ENCODE peak calls at places on chromosomes 3 and 15, in four cellular contexts. P is neural progenitor cell, J is GM23248, N is PC-3. W is an unnamed sample.
A peak's percentile ranks its signal among the peaks of the same experiment; 100 is the strongest.

GRCh38 chr3:108475220-108475782 is 35.1 kb downstream of the MYH15 start:
- DNase-seq in P (no peak), J (no peak), N (no peak), W (no peak)

GRCh38 chr3:50529996-50530706 is 26.7 kb upstream of the CACNA2D2 start:
- DNase-seq in N (no peak), P (peak; percentile 18), J (no peak), W (peak; percentile 53)

GRCh38 chr15:34437687-34438086 is at the start of gene GOLGA8A:
- DNase-seq in P (peak; percentile 89), N (peak; percentile 84), J (peak; percentile 85), W (peak; percentile 77)

GRCh38 chr3:30689202-30689641 is 82.8 kb downstream of the TGFBR2 start:
- DNase-seq in P (no peak), J (peak; percentile 70), N (peak; percentile 93), W (no peak)

GRCh38 chr3:107841864-107842263 is 249.0 kb downstream of the CD47 start:
- DNase-seq in N (no peak), J (peak; percentile 42), P (no peak), W (no peak)

GRCh38 chr3:175108613-175109151 is 249.5 kb downstream of the NAALADL2 start:
- DNase-seq in J (no peak), P (no peak), N (peak; percentile 21), W (no peak)

GRCh38 chr15:89197503-89197971 is 23.8 kb downstream of the RLBP1 start:
- DNase-seq in P (peak; percentile 91), N (peak; percentile 55), J (no peak), W (peak; percentile 82)

GRCh38 chr15:68576253-68577236 is 2.2 kb upstream of the CORO2B start:
- DNase-seq in P (no peak), J (no peak), N (no peak), W (no peak)

GRCh38 chr3:50340404-50341329 is at the start of gene RASSF1:
- DNase-seq in N (no peak), P (peak; percentile 51), J (peak; percentile 90), W (peak; percentile 76)

GRCh38 chr15:51227967-51228783 is 110.2 kb downstream of the CYP19A1 start:
- DNase-seq in P (no peak), N (peak; percentile 52), J (peak; percentile 96), W (peak; percentile 42)

GRCh38 chr15:63473999-63474809 is 30.2 kb upstream of the USP3 start:
- DNase-seq in J (peak; percentile 87), N (peak; percentile 23), P (peak; percentile 73), W (peak; percentile 68)

GRCh38 chr15:39381517-39381916 is 199.4 kb upstream of the THBS1 start:
- DNase-seq in N (no peak), J (no peak), P (no peak), W (no peak)

GRCh38 chr3:45607790-45608189 is 13.2 kb downstream of the LIMD1 start:
- DNase-seq in N (peak; percentile 91), P (no peak), J (peak; percentile 55), W (no peak)

GRCh38 chr3:122186372-122186771 is 2.9 kb downstream of the CASR start:
- DNase-seq in P (no peak), J (no peak), N (no peak), W (no peak)
- H3K4me2 ChIP-seq in P (no peak overlapping the region), J (no peak overlapping the region), N (no peak overlapping the region), W (no peak overlapping the region)

GRCh38 chr3:15800780-15801179 is 3.0 kb upstream of the ANKRD28 start:
- DNase-seq in P (no peak), J (no peak), N (no peak), W (no peak)

GRCh38 chr3:15798533-15799245 is 910 bp upstream of the ANKRD28 start:
- DNase-seq in N (no peak), P (no peak), J (no peak), W (no peak)

GRCh38 chr3:15800327-15800726 is 2.5 kb upstream of the ANKRD28 start:
- DNase-seq in N (no peak), P (no peak), J (no peak), W (no peak)

GRCh38 chr3:15803913-15804312 is 6.1 kb upstream of the ANKRD28 start:
- DNase-seq in P (no peak), N (peak; percentile 59), J (no peak), W (no peak)

GRCh38 chr3:15801298-15801697 is 3.5 kb upstream of the ANKRD28 start:
- DNase-seq in P (no peak), J (no peak), N (no peak), W (no peak)
- H3F3A ChIP-seq in P (peaks cover 16% of the 10 kb centered on the region), J (peaks cover 34% of the 10 kb centered on the region), N (peaks cover 13% of the 10 kb centered on the region), W (no peaks in the 10 kb centered on the region)

DNA sequence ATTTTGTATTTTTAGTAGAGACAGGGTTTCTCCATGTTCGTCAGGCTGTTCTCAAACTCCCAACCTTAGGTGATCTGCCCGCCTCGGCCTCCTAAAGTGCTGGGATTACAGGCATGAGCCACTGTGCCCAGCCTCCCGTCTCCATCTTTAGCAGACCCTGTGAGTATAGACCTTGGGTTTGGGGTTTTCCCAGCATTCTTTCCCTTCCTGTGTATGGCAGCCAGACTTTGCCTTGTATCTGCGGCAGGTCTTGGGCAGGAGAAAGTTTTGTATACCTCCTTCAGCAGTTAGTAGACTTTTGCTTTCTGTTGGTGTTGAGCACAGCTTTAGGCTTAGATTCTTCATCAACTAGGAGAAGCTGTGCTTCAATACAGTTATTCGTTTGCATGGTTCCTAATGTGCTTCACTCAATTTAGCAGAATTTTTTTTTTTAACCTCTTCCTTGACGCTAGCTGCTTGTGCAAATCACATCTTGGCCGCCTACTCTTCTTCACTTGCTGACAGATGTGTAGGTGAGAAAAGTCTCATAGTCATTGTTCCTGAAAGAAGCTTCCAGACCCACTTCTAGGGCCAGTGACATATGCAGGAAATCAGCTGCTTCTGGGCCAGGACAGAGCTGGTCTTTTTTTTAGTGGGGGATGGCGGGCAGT is 38.4 kb downstream of the MAP2K1 start:
- DNase-seq in J (no peak), P (no peak), N (no peak), W (no peak)
- H3K4me2 ChIP-seq in J (no peak overlapping the region), P (no peak overlapping the region), N (no peak overlapping the region), W (no peak overlapping the region)

DNA sequence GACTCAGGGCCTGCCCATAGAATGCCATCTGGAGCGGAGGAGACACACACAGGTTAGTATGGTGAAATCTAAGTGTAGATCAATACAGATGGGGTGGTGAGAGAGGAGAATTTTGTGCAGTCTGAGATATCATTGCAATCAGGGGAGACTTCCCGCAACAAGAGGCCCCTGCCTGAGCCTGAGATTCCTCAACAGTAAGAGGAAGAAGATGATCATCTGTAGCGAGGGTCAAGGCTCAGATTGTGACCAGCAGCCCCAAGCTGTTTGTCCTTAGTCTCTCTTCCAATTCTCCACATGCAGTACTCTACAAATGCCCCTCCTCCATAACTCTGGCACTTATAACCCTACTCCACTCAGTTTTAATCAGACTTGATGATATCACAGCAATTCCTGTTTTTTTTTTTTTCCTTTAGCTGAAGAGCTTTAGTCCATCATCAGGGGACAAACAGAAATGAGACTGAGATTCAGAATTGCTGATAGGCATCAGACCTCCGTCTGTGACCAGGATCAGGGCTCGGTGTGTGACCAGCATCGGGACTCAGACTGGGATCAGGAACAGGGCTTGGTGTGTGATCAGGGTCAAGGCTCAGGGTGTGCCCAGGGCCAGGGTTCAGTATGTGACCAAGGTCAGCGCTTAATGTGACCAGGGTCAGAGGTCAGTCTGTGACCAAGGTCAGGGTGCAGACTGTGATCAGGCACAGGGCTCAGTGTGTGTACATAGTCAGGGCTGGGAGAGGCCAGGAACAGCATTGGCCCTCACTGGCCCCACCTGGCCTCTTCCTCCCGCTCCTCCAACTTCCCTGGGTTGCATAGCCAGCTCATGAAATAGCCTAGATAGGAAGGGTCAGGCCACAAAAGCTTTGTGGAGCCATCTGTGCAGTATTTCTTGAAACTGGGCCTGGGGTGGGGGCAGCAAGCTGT is 14.1 kb downstream of the LOXL1 start:
- DNase-seq in P (no peak), J (peak; percentile 73), N (peak; percentile 30), W (no peak)
- H3F3A ChIP-seq in P (peaks cover 20% of the 10 kb centered on the region), J (peaks cover 37% of the 10 kb centered on the region), N (peaks cover 5% of the 10 kb centered on the region), W (no peaks in the 10 kb centered on the region)